ENCODE peak calls at places on chromosomes 12 and 14, in four cellular contexts. C is thoracic aorta; S is A549; I is activated naive CD8-positive, alpha-beta T cell treated with anti-CD3 and anti-CD28 coated beads for 36 hours. X is an unnamed sample.

GRCh38 chr12:101782544-101782855 is 43.2 kb upstream of the SYCP3 start:
- DNase-seq in S (no peak), C (no peak), I (no peak), X (no peak)

GRCh38 chr12:79329933-79330332 is 360.8 kb downstream of the PAWR start:
- DNase-seq in C (no peak), S (no peak), I (no peak), X (no peak)

GRCh38 chr12:69901141-69901900 is 76.3 kb downstream of the MYRFL start:
- DNase-seq in C (no peak), I (no peak), S (no peak), X (no peak)

GRCh38 chr14:103767306-103767894 is 51.8 kb downstream of the ZFYVE21 start:
- DNase-seq in I (no peak), C (no peak), S (no peak), X (no peak)

GRCh38 chr12:68375701-68376469 is 43.7 kb upstream of the MDM1 start:
- DNase-seq in C (no peak), S (no peak), I (no peak), X (no peak)

GRCh38 chr14:89957791-89958190 is 2.1 kb downstream of the TDP1 start:
- DNase-seq in C (no peak), S (no peak), I (no peak), X (no peak)

GRCh38 chr14:100332797-100333196 is 9.7 kb downstream of the SLC25A47 start:
- DNase-seq in I (no peak), C (no peak), S (no peak), X (no peak)

GRCh38 chr14:27012641-27013040 is 414.8 kb upstream of the NOVA1 start:
- DNase-seq in S (no peak), I (no peak), C (no peak), X (no peak)

GRCh38 chr12:94100254-94100653 is 48.1 kb upstream of the PLXNC1 start:
- DNase-seq in I (no peak), S (no peak), C (no peak), X (peak)

GRCh38 chr14:30035361-30035760 is 107.7 kb upstream of the PRKD1 start:
- DNase-seq in S (no peak), I (no peak), C (no peak), X (no peak)

GRCh38 chr12:70317781-70318180 is 48.3 kb upstream of the KCNMB4 start:
- DNase-seq in I (no peak), C (no peak), S (no peak), X (peak)

GRCh38 chr12:113144771-113145170 is 4.8 kb upstream of the CFAP73 start:
- DNase-seq in S (no peak), I (no peak), C (no peak), X (no peak)

GRCh38 chr12:87870061-87870460 is 159.1 kb downstream of the C12orf50 start:
- DNase-seq in C (no peak), I (no peak), S (no peak), X (no peak)

GRCh38 chr12:89213139-89213538 is 139.2 kb downstream of the DUSP6 start:
- DNase-seq in I (no peak), C (no peak), S (no peak), X (no peak)

GRCh38 chr14:102262894-102263462 is 42.0 kb downstream of the MOK start:
- DNase-seq in I (no peak), S (peak), C (no peak), X (no peak)

GRCh38 chr14:103724116-103724515 is 8.5 kb downstream of the ZFYVE21 start:
- DNase-seq in C (no peak), S (no peak), I (no peak), X (no peak)

GRCh38 chr14:36271939-36272907 is 48.2 kb downstream of the MBIP start:
- DNase-seq in I (peak), C (no peak), S (no peak), X (peak)

GRCh38 chr14:100967178-100967577 is 63.7 kb upstream of the RTL1 start:
- DNase-seq in I (no peak), S (no peak), C (no peak), X (no peak)

GRCh38 chr12:74896186-74896585 is 313.5 kb downstream of the KCNC2 start:
- DNase-seq in I (no peak), C (no peak), S (no peak), X (no peak)

GRCh38 chr14:81655423-81656314 is 122.0 kb upstream of the SEL1L start:
- DNase-seq in I (no peak), S (no peak), C (no peak), X (no peak)